ENCODE peak calls at places on chromosomes 6 and 20, in six cellular contexts. N is NT2/D1; D is activated naive CD4-positive, alpha-beta T cell; O is astrocyte; F is activated T-helper 2 cell treated with anti-CD3 and anti-CD28 coated beads, Interferon-gamma antibody, Interleukin-2, Interleukin-4, amounts not matched to agents 10 μg/mL and 5 μg/mL and 100 μg/mL, durations not matched to agents 14 hours and 24 hours and 36 hours; H is cardiac muscle cell. X is an unnamed sample.

GRCh38 chr20:16459019-16459700 is 114.1 kb downstream of the KIF16B start:
- DNase-seq in N (no peak), D (no peak), O (peak), F (no peak), H (no peak), X (peak)

GRCh38 chr20:54293526-54293925 is 85.6 kb downstream of the PFDN4 start:
- DNase-seq in N (no peak), D (no peak), O (peak), F (no peak), H (no peak), X (peak)

GRCh38 chr20:15179426-15180190 is 842.2 kb upstream of the FLRT3 start:
- DNase-seq in N (no peak), D (no peak), O (no peak), F (no peak), H (no peak), X (no peak)

GRCh38 chr6:1554881-1555569 is 54.7 kb upstream of the FOXC1 start:
- DNase-seq in N (no peak), D (peak), O (peak), F (peak), H (peak), X (peak)

GRCh38 chr20:62704341-62704948 is 4.2 kb upstream of the NTSR1 start:
- DNase-seq in N (no peak), D (no peak), O (peak), F (no peak), H (peak), X (peak)

GRCh38 chr6:143687604-143688003 is 9.8 kb downstream of the PHACTR2 start:
- DNase-seq in N (no peak), D (no peak), O (no peak), F (no peak), H (no peak), X (no peak)

GRCh38 chr6:77231438-77232305 is 231.6 kb downstream of the HTR1B start:
- DNase-seq in N (no peak), D (no peak), O (no peak), F (no peak), H (peak), X (no peak)

GRCh38 chr6:119612871-119613515 is 263.4 kb upstream of the MAN1A1 start:
- DNase-seq in N (no peak), D (no peak), O (no peak), F (no peak), H (no peak), X (no peak)

GRCh38 chr20:60271597-60271996 is 313.4 kb downstream of the CDH26 start:
- DNase-seq in N (no peak), D (no peak), O (no peak), F (no peak), H (peak), X (peak)

GRCh38 chr6:123945386-123945785 is 141.7 kb downstream of the NKAIN2 start:
- DNase-seq in N (no peak), D (no peak), O (no peak), F (no peak), H (no peak), X (no peak)

GRCh38 chr20:51185277-51185676 is 162.4 kb upstream of the KCNG1 start:
- DNase-seq in N (no peak), D (no peak), O (no peak), F (no peak), H (no peak), X (no peak)

GRCh38 chr6:122809001-122809400 is 19.9 kb downstream of the SMPDL3A start:
- DNase-seq in N (no peak), D (no peak), O (no peak), F (no peak), H (no peak), X (no peak)

GRCh38 chr6:136550045-136550329 is 235 bp downstream of the MAP7 start:
- DNase-seq in N (no peak), D (no peak), O (no peak), F (no peak), H (peak), X (no peak)

GRCh38 chr6:168908166-168908565 is 345.5 kb downstream of the THBS2 start:
- DNase-seq in N (no peak), D (no peak), O (peak), F (no peak), H (no peak), X (peak)

GRCh38 chr6:15303162-15303919 is 57.5 kb downstream of the JARID2 start:
- DNase-seq in N (no peak), D (no peak), O (no peak), F (no peak), H (peak), X (no peak)